ENCODE peak calls at places on chromosomes 5 and 9, in four cellular contexts. One of them, this sample, is unnamed.

GRCh38 chr5:111299067-111299481 is 74.9 kb downstream of the CAMK4 start:
- DNase-seq in K562: no peak
- DNase-seq in HepG2: peak
- DNase-seq in GM12878: no peak
- DNase-seq in this sample: no peak

GRCh38 chr5:71974622-71975021 is 132.7 kb upstream of the MAP1B start:
- DNase-seq in GM12878: no peak
- DNase-seq in HepG2: no peak
- DNase-seq in K562: no peak
- DNase-seq in this sample: no peak

GRCh38 chr5:45262061-45262590 is 434.1 kb downstream of the HCN1 start:
- DNase-seq in HepG2: no peak
- DNase-seq in GM12878: no peak
- DNase-seq in K562: no peak
- DNase-seq in this sample: peak

GRCh38 chr5:150022163-150022540 is 21.6 kb downstream of the HMGXB3 start:
- DNase-seq in K562: no peak
- DNase-seq in HepG2: no peak
- DNase-seq in GM12878: no peak
- DNase-seq in this sample: no peak

GRCh38 chr5:176644878-176645670 is 2.2 kb upstream of the TSPAN17 start:
- DNase-seq in HepG2: no peak
- DNase-seq in GM12878: no peak
- DNase-seq in K562: peak
- DNase-seq in this sample: no peak

GRCh38 chr5:95178046-95178651 is 106.7 kb downstream of the MCTP1 start:
- DNase-seq in K562: peak
- DNase-seq in GM12878: peak
- DNase-seq in HepG2: peak
- DNase-seq in this sample: peak

GRCh38 chr5:111383288-111383970 is 128.9 kb downstream of the STARD4 start:
- DNase-seq in HepG2: no peak
- DNase-seq in K562: no peak
- DNase-seq in GM12878: no peak
- DNase-seq in this sample: no peak

GRCh38 chr9:100020121-100020780 is 78.5 kb downstream of the ERP44 start:
- DNase-seq in GM12878: no peak
- DNase-seq in HepG2: no peak
- DNase-seq in K562: no peak
- DNase-seq in this sample: no peak

GRCh38 chr5:102511666-102512065 is 12.9 kb upstream of the SLCO6A1 start:
- DNase-seq in HepG2: no peak
- DNase-seq in K562: no peak
- DNase-seq in GM12878: no peak
- DNase-seq in this sample: no peak

GRCh38 chr5:142561486-142562097 is 124.3 kb downstream of the FGF1 start:
- DNase-seq in HepG2: no peak
- DNase-seq in GM12878: no peak
- DNase-seq in K562: no peak
- DNase-seq in this sample: no peak

GRCh38 chr5:80059354-80059980 is 24.3 kb downstream of the THBS4 start:
- DNase-seq in HepG2: no peak
- DNase-seq in GM12878: no peak
- DNase-seq in K562: no peak
- DNase-seq in this sample: no peak

GRCh38 chr5:88108490-88109279 is 160.0 kb downstream of the TMEM161B start:
- DNase-seq in HepG2: no peak
- DNase-seq in K562: no peak
- DNase-seq in GM12878: no peak
- DNase-seq in this sample: no peak

GRCh38 chr5:88113429-88113828 is 155.2 kb downstream of the TMEM161B start:
- DNase-seq in K562: no peak
- DNase-seq in GM12878: no peak
- DNase-seq in HepG2: no peak
- DNase-seq in this sample: no peak

DNA sequence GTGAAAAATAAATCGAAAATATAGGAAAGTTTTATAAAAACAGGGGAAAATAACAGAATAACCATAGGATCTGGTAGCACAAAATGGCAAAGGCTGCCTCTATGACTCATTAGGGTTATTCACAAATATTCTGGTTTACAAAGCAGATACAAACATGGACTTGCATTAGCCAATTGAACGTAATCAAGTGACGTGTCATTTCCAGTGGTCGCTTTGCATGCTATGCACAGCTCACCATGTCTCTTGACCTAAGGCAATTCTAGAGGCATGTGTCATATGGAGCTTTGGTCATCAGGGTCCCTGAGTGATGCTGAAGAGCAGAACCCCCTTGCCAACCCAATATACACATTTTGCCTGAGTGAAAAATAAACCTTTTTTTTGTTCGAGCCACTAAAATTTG is 158.8 kb downstream of the TMEM161B start:
- DNase-seq in HepG2: no peak
- DNase-seq in K562: no peak
- DNase-seq in GM12878: no peak
- DNase-seq in this sample: no peak
- TF ChIP-seq NR2C2 in HepG2: no peak
- TF ChIP-seq NR2C2 in K562: no peak
- TF ChIP-seq NR2C2 in GM12878: no peak
- TF ChIP-seq NR2C2 in this sample: no peak

GRCh38 chr5:100647461-100648230 is 112.5 kb downstream of the FAM174A start:
- DNase-seq in HepG2: no peak
- DNase-seq in GM12878: no peak
- DNase-seq in K562: peak
- DNase-seq in this sample: no peak
- TF ChIP-seq NR2C2 in HepG2: no peak
- TF ChIP-seq NR2C2 in GM12878: no peak
- TF ChIP-seq NR2C2 in K562: no peak
- TF ChIP-seq NR2C2 in this sample: no peak

DNA sequence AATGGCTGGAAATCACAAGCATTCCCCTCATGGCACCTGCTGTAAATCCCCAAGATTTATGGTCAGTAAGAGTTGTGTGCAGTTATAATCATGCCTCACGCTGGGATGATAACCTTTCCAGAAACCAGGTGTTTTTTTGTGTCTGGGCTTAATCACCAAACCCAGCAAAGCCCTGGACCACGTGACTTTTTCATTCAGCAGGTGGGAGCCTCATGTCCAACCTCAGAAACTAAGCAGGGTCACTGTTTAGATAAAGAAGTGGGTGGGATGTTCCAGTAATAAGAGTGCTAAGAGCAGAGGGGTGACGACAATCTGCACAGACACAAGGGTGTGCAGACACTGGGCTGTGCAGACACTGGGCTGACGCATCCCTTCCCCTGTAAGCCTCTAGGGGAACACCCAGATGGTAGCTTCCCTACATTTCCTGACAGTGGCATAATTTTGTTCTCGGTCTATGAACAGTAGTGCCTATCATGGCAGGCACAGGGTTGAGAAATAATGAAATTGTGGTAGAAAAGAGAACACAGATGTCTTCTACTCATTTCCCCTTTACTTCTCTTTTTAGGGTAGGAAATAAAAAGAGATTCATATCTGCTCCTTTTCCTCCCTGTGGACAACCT is 85.1 kb downstream of the SAXO1 start:
- DNase-seq in HepG2: no peak
- DNase-seq in GM12878: no peak
- DNase-seq in K562: no peak
- DNase-seq in this sample: no peak
- TF ChIP-seq NR2C2 in HepG2: no peak
- TF ChIP-seq NR2C2 in GM12878: no peak
- TF ChIP-seq NR2C2 in K562: no peak
- TF ChIP-seq NR2C2 in this sample: no peak

GRCh38 chr5:181052928-181053759 is 13.1 kb downstream of the BTNL9 start:
- DNase-seq in HepG2: no peak
- DNase-seq in GM12878: no peak
- DNase-seq in K562: peak
- DNase-seq in this sample: peak
- TF ChIP-seq NR2C2 in HepG2: no peak
- TF ChIP-seq NR2C2 in GM12878: no peak
- TF ChIP-seq NR2C2 in K562: no peak
- TF ChIP-seq NR2C2 in this sample: no peak

DNA sequence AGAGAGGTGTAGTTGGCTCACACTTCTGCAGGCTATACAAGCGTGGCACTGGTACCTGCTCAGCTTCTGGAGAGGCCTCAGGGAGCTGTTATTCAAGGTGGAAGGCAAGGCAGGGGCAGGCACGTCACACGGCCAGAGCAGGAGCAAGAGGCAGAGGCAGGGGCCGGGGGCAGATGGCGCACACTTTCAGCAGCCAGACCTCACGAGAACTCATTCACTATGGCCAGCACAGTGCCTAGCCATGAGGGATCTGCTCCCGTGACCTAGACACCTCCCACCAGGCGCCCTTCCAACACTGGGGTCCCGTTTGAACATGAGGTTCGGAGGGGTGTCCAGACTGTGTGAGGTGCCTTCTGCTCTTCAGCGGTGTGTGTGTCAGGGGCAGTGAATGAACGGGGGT is 71.0 kb upstream of the FCN1 start:
- DNase-seq in GM12878: no peak
- DNase-seq in HepG2: no peak
- DNase-seq in K562: no peak
- DNase-seq in this sample: no peak
- TF ChIP-seq NR2C2 in GM12878: no peak
- TF ChIP-seq NR2C2 in HepG2: no peak
- TF ChIP-seq NR2C2 in K562: no peak
- TF ChIP-seq NR2C2 in this sample: no peak

GRCh38 chr9:89999534-90000370 is 394.9 kb downstream of the GADD45G start:
- DNase-seq in K562: no peak
- DNase-seq in HepG2: peak
- DNase-seq in GM12878: peak
- DNase-seq in this sample: no peak
- TF ChIP-seq NR2C2 in K562: no peak
- TF ChIP-seq NR2C2 in HepG2: no peak
- TF ChIP-seq NR2C2 in GM12878: no peak
- TF ChIP-seq NR2C2 in this sample: no peak

DNA sequence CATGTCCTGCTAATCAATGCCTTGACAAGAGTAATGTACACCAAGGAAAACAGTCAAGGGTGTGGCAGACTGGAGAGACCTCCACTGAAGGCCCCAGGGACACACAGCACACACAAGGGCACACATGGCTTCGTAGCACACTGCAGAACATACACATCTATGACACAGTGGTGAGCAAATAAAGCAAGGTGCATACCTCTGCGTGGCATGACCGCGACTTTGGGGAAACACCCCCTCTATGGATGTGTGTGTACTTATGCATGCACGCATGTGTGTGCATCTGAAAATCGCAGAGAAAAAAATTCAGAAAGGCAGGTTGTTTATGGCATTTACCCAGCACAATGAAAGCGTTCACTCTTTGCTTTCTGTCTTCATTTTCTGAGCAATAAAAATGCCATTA is 20.5 kb downstream of the SEMA4D start:
- DNase-seq in GM12878: no peak
- DNase-seq in HepG2: no peak
- DNase-seq in K562: no peak
- DNase-seq in this sample: no peak
- TF ChIP-seq NR2C2 in GM12878: no peak
- TF ChIP-seq NR2C2 in HepG2: no peak
- TF ChIP-seq NR2C2 in K562: no peak
- TF ChIP-seq NR2C2 in this sample: no peak

DNA sequence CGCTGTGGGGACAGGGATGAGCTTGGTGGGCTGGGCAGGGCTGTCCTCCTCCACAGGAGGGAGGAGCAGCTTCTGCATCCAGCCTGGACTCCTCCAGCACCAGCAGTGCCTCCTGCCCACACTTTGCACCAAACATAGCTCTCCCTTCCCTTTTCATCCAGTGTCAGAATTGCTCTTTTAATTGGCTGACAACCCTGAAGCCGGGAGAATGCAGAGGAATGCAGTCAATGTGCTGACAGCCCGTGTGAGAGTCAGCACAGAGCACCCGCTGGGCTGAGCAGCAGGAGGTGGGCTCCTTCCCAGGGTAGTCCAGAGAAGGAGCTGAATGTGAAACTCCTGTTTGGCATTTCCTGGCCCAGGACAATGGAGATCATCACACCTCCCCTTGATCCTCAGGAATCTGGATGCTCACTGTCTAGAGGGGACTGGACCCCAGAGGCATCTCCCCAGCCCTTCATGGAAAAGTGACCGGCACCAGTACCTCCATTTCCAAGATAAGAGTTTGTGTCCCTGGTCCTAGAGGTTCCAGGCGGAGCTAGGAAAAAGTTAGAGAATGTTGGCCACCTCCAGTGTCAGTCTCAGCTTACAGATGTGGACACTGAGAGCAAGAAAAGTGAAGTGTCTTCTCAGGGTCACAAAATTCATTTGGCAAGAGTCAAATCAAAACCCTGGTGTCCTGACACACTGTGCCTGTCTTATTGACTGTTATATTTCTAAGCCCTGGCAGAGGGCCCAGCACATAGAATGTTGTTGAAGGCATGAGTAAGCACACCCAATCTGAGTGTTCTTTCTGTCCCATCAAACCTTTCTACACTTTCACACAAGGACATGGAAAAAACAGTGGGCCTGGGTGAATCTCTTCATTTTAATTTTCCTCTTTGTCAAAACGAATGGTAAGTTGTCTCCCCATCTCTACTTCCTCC is 202.1 kb downstream of the SNX18 start:
- DNase-seq in HepG2: no peak
- DNase-seq in GM12878: no peak
- DNase-seq in K562: no peak
- DNase-seq in this sample: peak
- TF ChIP-seq NR2C2 in HepG2: no peak
- TF ChIP-seq NR2C2 in GM12878: no peak
- TF ChIP-seq NR2C2 in K562: no peak
- TF ChIP-seq NR2C2 in this sample: no peak

DNA sequence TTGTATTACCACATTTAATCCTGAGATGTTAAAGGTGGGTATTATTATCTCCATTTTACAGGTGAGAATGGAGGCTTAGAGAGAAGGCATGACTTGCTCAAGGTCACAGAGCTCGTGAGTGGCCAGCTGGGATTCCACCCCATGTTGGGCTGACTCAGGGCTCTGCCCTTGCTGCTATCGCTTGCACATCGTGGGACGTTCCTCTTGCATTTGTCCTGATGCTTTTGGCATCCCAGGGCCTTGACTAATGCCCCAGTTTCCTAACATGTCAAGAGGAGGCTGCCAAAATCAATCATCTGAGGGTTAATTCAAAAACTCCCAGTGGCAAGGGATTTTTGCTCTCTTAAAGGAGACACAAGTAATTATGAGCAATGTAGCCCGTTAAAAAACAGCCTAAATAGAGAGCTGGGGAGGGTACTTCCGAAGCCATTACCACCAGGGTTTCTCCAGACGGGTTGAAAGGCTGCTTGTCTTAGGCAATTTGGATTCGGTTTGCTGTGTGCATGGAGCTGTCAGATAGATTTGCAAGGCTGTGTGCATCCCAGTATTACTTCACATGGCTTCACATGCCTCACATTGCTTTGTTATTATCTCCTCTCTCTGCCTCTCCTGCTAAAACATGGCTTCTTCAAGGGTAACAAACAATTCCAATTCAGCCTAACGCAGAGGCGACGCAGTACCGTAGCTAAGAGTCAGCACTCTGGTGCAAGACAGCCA is 347.4 kb downstream of the DRD1 start:
- DNase-seq in HepG2: no peak
- DNase-seq in K562: no peak
- DNase-seq in GM12878: no peak
- DNase-seq in this sample: no peak
- TF ChIP-seq NR2C2 in HepG2: no peak
- TF ChIP-seq NR2C2 in K562: no peak
- TF ChIP-seq NR2C2 in GM12878: no peak
- TF ChIP-seq NR2C2 in this sample: no peak